ENCODE peak calls at places on chromosomes 3 and 15, in ten cellular contexts. Q, Z, A, N, T, E, P, C, Y and X are unnamed samples.
A peak's percentile ranks its signal among the peaks of the same experiment; 100 is the strongest.

GRCh38 chr3:4421121-4421520 is 45.9 kb downstream of the SUMF1 start:
- DNase-seq in E (no peak), C (no peak), P (no peak), T (no peak), Y (no peak), Z (peak; percentile 76), Q (peak; percentile 83), A (peak; percentile 45), N (peak; percentile 37), X (no peak)

GRCh38 chr3:168364992-168365391 is 269.3 kb upstream of the GOLIM4 start:
- DNase-seq in Q (no peak), C (no peak), Y (no peak), N (no peak), A (no peak), E (no peak), Z (no peak), T (peak; percentile 46), P (no peak), X (no peak)

GRCh38 chr3:121574449-121574848 is 6.7 kb downstream of the ARGFX start:
- DNase-seq in E (no peak), Y (no peak), A (no peak), P (peak; percentile 64), T (no peak), C (no peak), N (peak; percentile 9), Z (no peak), Q (peak; percentile 24), X (no peak)

GRCh38 chr3:50243552-50243895 is 7.5 kb downstream of the GNAI2 start:
- DNase-seq in T (no peak), Q (no peak), N (no peak), Y (no peak), C (no peak), Z (no peak), P (no peak), E (no peak), A (no peak), X (no peak)

GRCh38 chr3:37386627-37387230 is 212.3 kb upstream of the LRRFIP2 start:
- DNase-seq in N (peak; percentile 11), P (no peak), E (no peak), Q (peak; percentile 14), T (no peak), Z (no peak), C (no peak), Y (peak; percentile 41), A (no peak), X (no peak)

GRCh38 chr3:45367451-45367850 is 20.9 kb upstream of the LARS2 start:
- DNase-seq in Y (no peak), E (no peak), A (no peak), N (peak; percentile 44), Q (peak; percentile 94), T (no peak), C (no peak), Z (peak; percentile 91), P (peak; percentile 76), X (no peak)

GRCh38 chr15:87877114-87877810 is 379.3 kb downstream of the NTRK3 start:
- DNase-seq in A (no peak), P (peak; percentile 82), Q (peak; percentile 93), N (peak; percentile 94), Y (no peak), Z (peak; percentile 71), E (no peak), T (peak; percentile 34), C (no peak), X (no peak)

GRCh38 chr3:146712826-146713225 is 107.7 kb upstream of the PLSCR5 start:
- DNase-seq in Y (no peak), Q (no peak), T (no peak), C (no peak), N (no peak), E (no peak), Z (no peak), A (no peak), P (no peak), X (no peak)

GRCh38 chr3:120090422-120090821 is 3.8 kb downstream of the GSK3B start:
- DNase-seq in Q (no peak), Z (no peak), T (no peak), C (no peak), P (no peak), A (no peak), E (no peak), Y (no peak), N (no peak), X (no peak)

GRCh38 chr3:111215481-111215880 is 143.9 kb downstream of the NECTIN3 start:
- DNase-seq in P (no peak), E (no peak), A (no peak), N (no peak), Q (peak; percentile 47), C (no peak), T (no peak), Y (no peak), Z (peak; percentile 32), X (no peak)

GRCh38 chr15:97875513-97876285 is 84.8 kb upstream of the ARRDC4 start:
- DNase-seq in Y (peak; percentile 51), Z (no peak), C (no peak), N (no peak), Q (no peak), P (no peak), A (no peak), E (no peak), T (no peak), X (peak; percentile 33)

GRCh38 chr15:77617507-77618285 is 15.0 kb downstream of the LINGO1 start:
- DNase-seq in Q (no peak), T (no peak), Y (no peak), C (peak; percentile 34), E (no peak), P (peak; percentile 53), A (peak; percentile 53), Z (peak; percentile 28), N (no peak), X (peak; percentile 46)
- TF ChIP-seq CTCF in Q (peak; percentile 21), T (no peak), Y (no peak), C (peak; percentile 64), E (no peak), P (peak; percentile 33), A (peak; percentile 26), Z (peak; percentile 72), N (peak; percentile 26), X (no peak)

GRCh38 chr3:12483364-12483763 is 916 bp upstream of the TSEN2 start:
- DNase-seq in N (peak; percentile 21), A (no peak), C (no peak), Q (peak; percentile 9), T (no peak), E (no peak), Y (no peak), P (no peak), Z (no peak), X (no peak)

GRCh38 chr3:12484983-12485327 is 675 bp downstream of the TSEN2 start:
- DNase-seq in C (no peak), T (no peak), Y (no peak), N (no peak), P (no peak), A (no peak), Q (no peak), E (no peak), Z (no peak), X (no peak)

GRCh38 chr3:12486001-12486400 is 1.7 kb downstream of the TSEN2 start:
- DNase-seq in T (no peak), Q (no peak), E (no peak), P (no peak), C (no peak), Y (no peak), N (no peak), Z (no peak), A (no peak), X (no peak)

GRCh38 chr3:12483872-12484197 is 445 bp upstream of the TSEN2 start:
- DNase-seq in P (peak; percentile 21), C (no peak), E (no peak), Y (no peak), T (no peak), N (no peak), A (no peak), Q (no peak), Z (no peak), X (no peak)

DNA sequence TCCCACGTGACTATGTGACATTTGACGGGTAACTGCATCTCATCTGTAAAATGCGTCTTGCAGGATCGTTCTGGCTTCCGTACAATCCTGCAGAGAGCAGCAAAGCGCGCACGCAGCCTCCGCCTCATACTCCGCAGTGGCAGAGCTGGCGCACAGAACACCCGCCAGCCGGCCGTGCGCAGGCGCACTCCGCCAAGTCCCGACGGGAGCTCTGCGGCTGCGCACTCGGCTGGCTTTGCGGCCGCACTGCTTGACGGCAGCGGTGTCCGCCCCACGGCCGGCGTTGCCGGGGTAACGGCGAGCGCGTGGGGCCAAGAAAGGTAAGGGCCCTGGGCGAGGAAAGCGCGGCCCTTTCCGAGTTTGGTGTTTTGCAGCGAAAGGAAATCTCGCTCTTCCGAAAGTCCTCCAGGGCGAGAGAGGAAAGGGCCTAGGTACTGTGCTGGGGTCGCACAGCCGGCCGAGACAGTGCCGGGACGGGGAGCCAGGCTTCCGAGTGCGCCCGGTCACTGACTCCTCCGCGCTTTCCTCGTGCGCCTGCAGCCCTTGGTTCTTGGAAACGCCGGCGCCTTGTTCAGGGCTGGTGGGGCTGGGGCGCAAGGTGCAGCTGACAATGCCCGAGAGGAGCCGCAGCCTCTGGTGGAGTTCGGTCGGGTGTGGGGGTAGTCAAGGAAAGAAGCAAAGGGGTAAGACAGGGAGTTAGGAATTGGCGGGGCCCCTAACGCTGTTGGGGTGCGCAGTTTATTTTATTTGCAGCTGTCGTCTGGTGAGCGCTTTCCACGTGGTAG is at the start of gene TSEN2:
- DNase-seq in N (peak; percentile 92), T (peak; percentile 89), P (peak; percentile 98), E (peak; percentile 95), Z (peak; percentile 92), Y (peak; percentile 93), A (peak; percentile 97), C (peak; percentile 96), Q (peak; percentile 94), X (peak; percentile 98)
- TF ChIP-seq CTCF in N (peak; percentile 15), T (no peak), P (peak; percentile 37), E (peak; percentile 25), Z (peak; percentile 28), Y (peak; percentile 9), A (no peak), C (no peak), Q (peak; percentile 47), X (no peak)

GRCh38 chr15:91992940-91993339 is 139.4 kb downstream of the SLCO3A1 start:
- DNase-seq in T (no peak), C (no peak), Q (no peak), N (peak; percentile 16), E (no peak), Z (no peak), P (no peak), Y (no peak), A (no peak), X (no peak)
- TF ChIP-seq CTCF in T (no peak), C (no peak), Q (no peak), N (no peak), E (no peak), Z (no peak), P (no peak), Y (no peak), A (no peak), X (no peak)

DNA sequence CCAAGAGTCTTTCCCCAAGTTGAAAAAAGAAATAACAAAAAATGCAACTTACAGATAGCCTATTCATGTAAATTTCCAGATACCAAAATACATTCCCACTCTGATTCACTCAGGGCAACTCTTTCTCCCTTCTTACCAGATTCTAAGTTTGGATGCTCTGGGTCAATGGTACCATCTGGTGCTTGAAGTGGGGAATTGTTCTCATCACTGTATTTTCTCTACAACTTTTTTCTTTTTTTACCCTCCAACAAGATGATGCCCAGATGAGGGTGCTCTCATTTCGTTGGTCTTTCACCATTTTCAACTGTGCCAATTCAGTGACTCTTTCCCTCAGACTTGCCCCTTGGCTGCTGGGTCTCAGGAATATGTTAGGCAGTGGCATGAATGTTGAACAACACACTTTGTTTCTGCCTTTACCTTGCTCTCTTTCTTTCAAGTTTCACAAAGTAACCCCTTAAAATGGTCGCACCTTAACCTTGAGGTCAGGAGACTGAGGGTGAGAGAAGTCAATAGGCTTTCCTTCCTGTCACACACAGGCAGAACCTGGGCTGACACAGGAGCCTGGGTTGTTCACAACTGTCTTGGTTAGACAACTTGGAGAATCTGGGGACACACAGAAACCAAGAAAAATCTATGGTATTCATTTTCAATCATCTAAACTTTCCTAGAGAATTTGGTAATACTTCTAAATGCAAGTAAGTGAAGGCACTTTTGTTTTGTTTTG is 330.7 kb upstream of the SLCO3A1 start:
- DNase-seq in Y (no peak), N (peak; percentile 86), C (no peak), E (no peak), T (peak; percentile 14), P (no peak), A (no peak), Q (peak; percentile 80), Z (peak; percentile 56), X (no peak)
- TF ChIP-seq CTCF in Y (no peak), N (peak; percentile 72), C (peak; percentile 27), E (no peak), T (peak; percentile 12), P (peak; percentile 24), A (no peak), Q (peak; percentile 94), Z (peak; percentile 78), X (no peak)